ENCODE peak calls at places on chromosome 21, in ten cellular contexts. One of them, this sample, is unnamed. For H3K4me1 and H3K36me3, the result is how much of the 10 kb centered on the place peaks cover.

GRCh38 chr21:17250651-17251294 is 262.1 kb upstream of the CXADR start:
- DNase-seq in CD8-positive, alpha-beta memory T cell: no peak
- DNase-seq in uterus: no peak
- DNase-seq in IMR-90: no peak
- DNase-seq in CD4-positive, CD25-positive, alpha-beta regulatory T cell: no peak
- DNase-seq in upper lobe of left lung: no peak
- DNase-seq in stomach: no peak
- DNase-seq in PC-3: peak
- DNase-seq in cardiac muscle cell: no peak
- DNase-seq in GM23248: no peak
- DNase-seq in this sample: no peak

GRCh38 chr21:31911138-31911907 is 38.5 kb downstream of the HUNK start:
- DNase-seq in CD8-positive, alpha-beta memory T cell: no peak
- DNase-seq in uterus: no peak
- DNase-seq in IMR-90: peak
- DNase-seq in CD4-positive, CD25-positive, alpha-beta regulatory T cell: no peak
- DNase-seq in upper lobe of left lung: no peak
- DNase-seq in stomach: no peak
- DNase-seq in PC-3: peak
- DNase-seq in cardiac muscle cell: no peak
- DNase-seq in GM23248: peak
- DNase-seq in this sample: no peak

GRCh38 chr21:32393677-32394001 is 827 bp upstream of the URB1 start:
- DNase-seq in CD8-positive, alpha-beta memory T cell: no peak
- DNase-seq in uterus: no peak
- DNase-seq in IMR-90: no peak
- DNase-seq in CD4-positive, CD25-positive, alpha-beta regulatory T cell: no peak
- DNase-seq in upper lobe of left lung: no peak
- DNase-seq in stomach: no peak
- DNase-seq in PC-3: no peak
- DNase-seq in cardiac muscle cell: no peak
- DNase-seq in GM23248: no peak
- DNase-seq in this sample: no peak

GRCh38 chr21:36321325-36322082 is 1.5 kb downstream of the MORC3 start:
- DNase-seq in CD8-positive, alpha-beta memory T cell: no peak
- DNase-seq in uterus: no peak
- DNase-seq in IMR-90: peak
- DNase-seq in CD4-positive, CD25-positive, alpha-beta regulatory T cell: peak
- DNase-seq in upper lobe of left lung: no peak
- DNase-seq in stomach: peak
- DNase-seq in PC-3: peak
- DNase-seq in cardiac muscle cell: peak
- DNase-seq in GM23248: peak
- DNase-seq in this sample: no peak

GRCh38 chr21:32387151-32387550 is 5.7 kb downstream of the URB1 start:
- DNase-seq in CD8-positive, alpha-beta memory T cell: no peak
- DNase-seq in uterus: no peak
- DNase-seq in IMR-90: no peak
- DNase-seq in CD4-positive, CD25-positive, alpha-beta regulatory T cell: no peak
- DNase-seq in upper lobe of left lung: no peak
- DNase-seq in stomach: no peak
- DNase-seq in PC-3: no peak
- DNase-seq in cardiac muscle cell: no peak
- DNase-seq in GM23248: no peak
- DNase-seq in this sample: no peak

GRCh38 chr21:37763298-37763697 is 153.0 kb downstream of the KCNJ6 start:
- DNase-seq in CD8-positive, alpha-beta memory T cell: no peak
- DNase-seq in uterus: no peak
- DNase-seq in IMR-90: no peak
- DNase-seq in CD4-positive, CD25-positive, alpha-beta regulatory T cell: no peak
- DNase-seq in upper lobe of left lung: no peak
- DNase-seq in stomach: no peak
- DNase-seq in PC-3: no peak
- DNase-seq in cardiac muscle cell: no peak
- DNase-seq in GM23248: no peak
- DNase-seq in this sample: no peak

GRCh38 chr21:36096398-36097290 is 26.8 kb downstream of the CBR1 start:
- DNase-seq in CD8-positive, alpha-beta memory T cell: no peak
- DNase-seq in uterus: no peak
- DNase-seq in IMR-90: no peak
- DNase-seq in CD4-positive, CD25-positive, alpha-beta regulatory T cell: no peak
- DNase-seq in upper lobe of left lung: no peak
- DNase-seq in stomach: no peak
- DNase-seq in PC-3: no peak
- DNase-seq in cardiac muscle cell: no peak
- DNase-seq in GM23248: no peak
- DNase-seq in this sample: no peak

GRCh38 chr21:26949830-26950229 is 17.1 kb downstream of the ADAMTS5 start:
- DNase-seq in CD8-positive, alpha-beta memory T cell: no peak
- DNase-seq in uterus: no peak
- DNase-seq in IMR-90: no peak
- DNase-seq in CD4-positive, CD25-positive, alpha-beta regulatory T cell: no peak
- DNase-seq in upper lobe of left lung: no peak
- DNase-seq in stomach: no peak
- DNase-seq in PC-3: no peak
- DNase-seq in cardiac muscle cell: no peak
- DNase-seq in GM23248: no peak
- DNase-seq in this sample: no peak

GRCh38 chr21:36791150-36791549 is 92.2 kb downstream of the SIM2 start:
- DNase-seq in CD8-positive, alpha-beta memory T cell: no peak
- DNase-seq in uterus: no peak
- DNase-seq in IMR-90: no peak
- DNase-seq in CD4-positive, CD25-positive, alpha-beta regulatory T cell: no peak
- DNase-seq in upper lobe of left lung: no peak
- DNase-seq in stomach: no peak
- DNase-seq in PC-3: no peak
- DNase-seq in cardiac muscle cell: no peak
- DNase-seq in GM23248: no peak
- DNase-seq in this sample: no peak

GRCh38 chr21:32645261-32646182 is 33.3 kb upstream of the CFAP298 start:
- DNase-seq in CD8-positive, alpha-beta memory T cell: no peak
- DNase-seq in uterus: no peak
- DNase-seq in IMR-90: no peak
- DNase-seq in CD4-positive, CD25-positive, alpha-beta regulatory T cell: no peak
- DNase-seq in upper lobe of left lung: peak
- DNase-seq in stomach: no peak
- DNase-seq in PC-3: no peak
- DNase-seq in cardiac muscle cell: peak
- DNase-seq in GM23248: no peak
- DNase-seq in this sample: no peak

GRCh38 chr21:17726047-17726446 is 93.1 kb downstream of the C21orf91 start:
- DNase-seq in CD8-positive, alpha-beta memory T cell: no peak
- DNase-seq in uterus: no peak
- DNase-seq in IMR-90: peak
- DNase-seq in CD4-positive, CD25-positive, alpha-beta regulatory T cell: no peak
- DNase-seq in upper lobe of left lung: no peak
- DNase-seq in stomach: no peak
- DNase-seq in PC-3: peak
- DNase-seq in cardiac muscle cell: no peak
- DNase-seq in GM23248: peak
- DNase-seq in this sample: no peak

GRCh38 chr21:20266369-20266710 is 731.9 kb upstream of the NCAM2 start:
- DNase-seq in CD8-positive, alpha-beta memory T cell: no peak
- DNase-seq in uterus: no peak
- DNase-seq in IMR-90: no peak
- DNase-seq in CD4-positive, CD25-positive, alpha-beta regulatory T cell: no peak
- DNase-seq in upper lobe of left lung: no peak
- DNase-seq in stomach: no peak
- DNase-seq in PC-3: no peak
- DNase-seq in cardiac muscle cell: no peak
- DNase-seq in GM23248: no peak
- DNase-seq in this sample: no peak

DNA sequence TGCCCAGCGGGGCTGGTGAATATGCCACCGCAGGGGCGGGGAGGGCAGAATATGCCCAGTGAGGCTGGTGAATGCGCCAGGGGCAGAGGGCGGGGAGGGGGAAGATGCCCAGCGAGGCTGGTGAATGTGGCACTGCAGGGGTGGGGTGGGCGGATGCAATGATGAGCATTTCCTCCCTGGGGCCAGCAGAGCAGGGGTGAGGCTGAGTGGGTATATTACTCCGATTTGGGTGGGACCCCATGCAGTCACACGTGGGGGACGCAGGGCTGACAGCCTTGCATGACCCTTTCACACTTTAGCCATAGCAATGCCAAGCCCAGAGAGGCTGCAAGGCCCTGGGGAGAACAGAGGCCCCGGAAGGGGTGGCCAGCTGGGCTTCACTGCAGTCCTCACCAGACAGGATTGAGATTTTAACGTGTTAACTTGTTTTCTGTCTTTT is 9.3 kb upstream of the SLX9 start:
- DNase-seq in CD8-positive, alpha-beta memory T cell: peak
- DNase-seq in uterus: no peak
- DNase-seq in IMR-90: no peak
- DNase-seq in CD4-positive, CD25-positive, alpha-beta regulatory T cell: peak
- DNase-seq in upper lobe of left lung: no peak
- DNase-seq in stomach: no peak
- DNase-seq in PC-3: peak
- DNase-seq in cardiac muscle cell: no peak
- DNase-seq in GM23248: peak
- DNase-seq in this sample: no peak
- H3K4me3 ChIP-seq in CD8-positive, alpha-beta memory T cell: peak
- H3K4me3 ChIP-seq in uterus: no peak
- H3K4me3 ChIP-seq in IMR-90: no peak
- H3K4me3 ChIP-seq in CD4-positive, CD25-positive, alpha-beta regulatory T cell: peak
- H3K4me3 ChIP-seq in upper lobe of left lung: no peak
- H3K4me3 ChIP-seq in stomach: no peak
- H3K4me3 ChIP-seq in PC-3: peak
- H3K4me3 ChIP-seq in cardiac muscle cell: no peak
- H3K4me3 ChIP-seq in GM23248: peak
- H3K4me3 ChIP-seq in this sample: no peak

GRCh38 chr21:34807881-34808568 is 139.2 kb downstream of the CLIC6 start:
- DNase-seq in CD8-positive, alpha-beta memory T cell: peak
- DNase-seq in uterus: peak
- DNase-seq in IMR-90: peak
- DNase-seq in CD4-positive, CD25-positive, alpha-beta regulatory T cell: peak
- DNase-seq in upper lobe of left lung: peak
- DNase-seq in stomach: peak
- DNase-seq in PC-3: peak
- DNase-seq in cardiac muscle cell: no peak
- DNase-seq in GM23248: peak
- DNase-seq in this sample: no peak
- H3K4me1 ChIP-seq in CD8-positive, alpha-beta memory T cell: half or more
- H3K4me1 ChIP-seq in uterus: under half
- H3K4me1 ChIP-seq in IMR-90: under half
- H3K4me1 ChIP-seq in CD4-positive, CD25-positive, alpha-beta regulatory T cell: under half
- H3K4me1 ChIP-seq in upper lobe of left lung: under half
- H3K4me1 ChIP-seq in stomach: under half
- H3K4me1 ChIP-seq in PC-3: half or more
- H3K4me1 ChIP-seq in cardiac muscle cell: under half
- H3K4me1 ChIP-seq in GM23248: half or more
- H3K4me1 ChIP-seq in this sample: under half

DNA sequence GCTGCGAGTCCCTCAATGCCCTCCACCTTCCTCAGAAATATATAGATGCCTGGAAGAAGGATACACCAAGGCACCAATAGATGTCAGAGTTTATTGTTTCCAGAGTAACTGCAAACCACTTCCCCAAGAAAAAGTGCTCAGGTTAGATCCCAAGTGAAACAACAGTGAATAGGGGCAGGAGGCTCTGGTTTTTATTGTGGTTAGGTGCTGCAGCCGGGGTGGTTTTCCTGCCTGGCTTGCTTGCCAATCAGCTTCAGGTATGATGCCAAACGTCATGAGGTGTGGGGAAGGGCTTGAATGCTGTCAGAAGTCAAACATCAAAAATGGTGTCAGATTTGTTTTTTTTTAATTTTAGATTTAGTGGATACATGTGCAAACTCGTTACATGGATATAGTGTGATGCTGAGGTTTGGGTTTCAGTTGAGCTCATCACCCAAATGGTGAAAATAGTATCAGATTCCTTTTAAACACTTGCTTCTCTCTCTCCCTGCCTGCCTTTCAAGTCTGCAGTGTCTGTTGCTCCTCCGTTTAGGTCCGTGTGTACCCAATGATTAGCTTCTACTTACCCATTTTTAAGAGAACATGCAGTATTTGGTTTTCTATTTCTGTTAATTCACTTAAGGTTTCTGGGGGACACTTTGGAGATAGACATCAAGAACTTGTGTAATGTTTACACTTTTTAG is 1317.0 kb downstream of the MRPL39 start:
- DNase-seq in CD8-positive, alpha-beta memory T cell: no peak
- DNase-seq in uterus: no peak
- DNase-seq in IMR-90: no peak
- DNase-seq in CD4-positive, CD25-positive, alpha-beta regulatory T cell: peak
- DNase-seq in upper lobe of left lung: no peak
- DNase-seq in stomach: no peak
- DNase-seq in PC-3: no peak
- DNase-seq in cardiac muscle cell: no peak
- DNase-seq in GM23248: no peak
- DNase-seq in this sample: no peak
- H3K36me3 ChIP-seq in CD8-positive, alpha-beta memory T cell: under half
- H3K36me3 ChIP-seq in uterus: under half
- H3K36me3 ChIP-seq in IMR-90: under half
- H3K36me3 ChIP-seq in CD4-positive, CD25-positive, alpha-beta regulatory T cell: under half
- H3K36me3 ChIP-seq in upper lobe of left lung: under half
- H3K36me3 ChIP-seq in stomach: under half
- H3K36me3 ChIP-seq in PC-3: under half
- H3K36me3 ChIP-seq in cardiac muscle cell: under half
- H3K36me3 ChIP-seq in GM23248: under half
- H3K36me3 ChIP-seq in this sample: under half

GRCh38 chr21:42799516-42799915 is 79.8 kb downstream of the WDR4 start:
- DNase-seq in CD8-positive, alpha-beta memory T cell: no peak
- DNase-seq in uterus: no peak
- DNase-seq in IMR-90: no peak
- DNase-seq in CD4-positive, CD25-positive, alpha-beta regulatory T cell: peak
- DNase-seq in upper lobe of left lung: no peak
- DNase-seq in stomach: no peak
- DNase-seq in PC-3: peak
- DNase-seq in cardiac muscle cell: no peak
- DNase-seq in GM23248: no peak
- DNase-seq in this sample: no peak
- H3K4me3 ChIP-seq in CD8-positive, alpha-beta memory T cell: no peak
- H3K4me3 ChIP-seq in uterus: no peak
- H3K4me3 ChIP-seq in IMR-90: no peak
- H3K4me3 ChIP-seq in CD4-positive, CD25-positive, alpha-beta regulatory T cell: no peak
- H3K4me3 ChIP-seq in upper lobe of left lung: no peak
- H3K4me3 ChIP-seq in stomach: no peak
- H3K4me3 ChIP-seq in PC-3: no peak
- H3K4me3 ChIP-seq in cardiac muscle cell: no peak
- H3K4me3 ChIP-seq in GM23248: no peak
- H3K4me3 ChIP-seq in this sample: no peak

GRCh38 chr21:38823737-38824123 is 18.0 kb downstream of the ETS2 start:
- DNase-seq in CD8-positive, alpha-beta memory T cell: no peak
- DNase-seq in uterus: no peak
- DNase-seq in IMR-90: no peak
- DNase-seq in CD4-positive, CD25-positive, alpha-beta regulatory T cell: no peak
- DNase-seq in upper lobe of left lung: no peak
- DNase-seq in stomach: no peak
- DNase-seq in PC-3: no peak
- DNase-seq in cardiac muscle cell: no peak
- DNase-seq in GM23248: no peak
- DNase-seq in this sample: no peak
- H3K4me1 ChIP-seq in CD8-positive, alpha-beta memory T cell: under half
- H3K4me1 ChIP-seq in uterus: under half
- H3K4me1 ChIP-seq in IMR-90: under half
- H3K4me1 ChIP-seq in CD4-positive, CD25-positive, alpha-beta regulatory T cell: under half
- H3K4me1 ChIP-seq in upper lobe of left lung: half or more
- H3K4me1 ChIP-seq in stomach: under half
- H3K4me1 ChIP-seq in PC-3: under half
- H3K4me1 ChIP-seq in cardiac muscle cell: under half
- H3K4me1 ChIP-seq in GM23248: under half
- H3K4me1 ChIP-seq in this sample: under half

GRCh38 chr21:30430170-30430655 is at the start of gene KRTAP13-4:
- DNase-seq in CD8-positive, alpha-beta memory T cell: no peak
- DNase-seq in uterus: no peak
- DNase-seq in IMR-90: no peak
- DNase-seq in CD4-positive, CD25-positive, alpha-beta regulatory T cell: no peak
- DNase-seq in upper lobe of left lung: no peak
- DNase-seq in stomach: no peak
- DNase-seq in PC-3: no peak
- DNase-seq in cardiac muscle cell: no peak
- DNase-seq in GM23248: no peak
- DNase-seq in this sample: no peak
- H3K36me3 ChIP-seq in CD8-positive, alpha-beta memory T cell: under half
- H3K36me3 ChIP-seq in uterus: under half
- H3K36me3 ChIP-seq in IMR-90: under half
- H3K36me3 ChIP-seq in CD4-positive, CD25-positive, alpha-beta regulatory T cell: under half
- H3K36me3 ChIP-seq in upper lobe of left lung: under half
- H3K36me3 ChIP-seq in stomach: under half
- H3K36me3 ChIP-seq in PC-3: under half
- H3K36me3 ChIP-seq in cardiac muscle cell: under half
- H3K36me3 ChIP-seq in GM23248: under half
- H3K36me3 ChIP-seq in this sample: under half

This sample was measured in esophagus squamous epithelium.